ENCODE peak calls at places on chromosomes 3 and 15, in eight cellular contexts. One of them, this sample, is unnamed. For H3K4me1, the result is how much of the 10 kb centered on the place peaks cover.

GRCh38 chr15:51917493-51917892 is 54.1 kb downstream of the LEO1 start:
- DNase-seq in fibroblast of lung: peak
- DNase-seq in HCT116: peak
- DNase-seq in gastrocnemius medialis: no peak
- DNase-seq in mammary epithelial cell: peak
- DNase-seq in heart right ventricle: no peak
- DNase-seq in stomach: no peak
- DNase-seq in cardiac muscle cell: peak
- DNase-seq in this sample: no peak

GRCh38 chr3:184568918-184569829 is 7.6 kb downstream of the EPHB3 start:
- DNase-seq in fibroblast of lung: peak
- DNase-seq in HCT116: no peak
- DNase-seq in gastrocnemius medialis: peak
- DNase-seq in mammary epithelial cell: peak
- DNase-seq in heart right ventricle: peak
- DNase-seq in stomach: peak
- DNase-seq in cardiac muscle cell: peak
- DNase-seq in this sample: peak

GRCh38 chr3:36905545-36905944 is 39.3 kb downstream of the TRANK1 start:
- DNase-seq in fibroblast of lung: no peak
- DNase-seq in HCT116: no peak
- DNase-seq in gastrocnemius medialis: no peak
- DNase-seq in mammary epithelial cell: no peak
- DNase-seq in heart right ventricle: no peak
- DNase-seq in stomach: no peak
- DNase-seq in cardiac muscle cell: no peak
- DNase-seq in this sample: no peak

GRCh38 chr15:62296756-62297507 is 131.8 kb upstream of the C2CD4B start:
- DNase-seq in fibroblast of lung: no peak
- DNase-seq in HCT116: no peak
- DNase-seq in gastrocnemius medialis: no peak
- DNase-seq in mammary epithelial cell: no peak
- DNase-seq in heart right ventricle: no peak
- DNase-seq in stomach: no peak
- DNase-seq in cardiac muscle cell: no peak
- DNase-seq in this sample: no peak

GRCh38 chr3:162769559-162769958 is 1273.0 kb downstream of the OTOL1 start:
- DNase-seq in fibroblast of lung: peak
- DNase-seq in HCT116: no peak
- DNase-seq in gastrocnemius medialis: no peak
- DNase-seq in mammary epithelial cell: no peak
- DNase-seq in heart right ventricle: no peak
- DNase-seq in stomach: no peak
- DNase-seq in cardiac muscle cell: peak
- DNase-seq in this sample: no peak

GRCh38 chr3:71050133-71050520 is 533.4 kb downstream of the FOXP1 start:
- DNase-seq in fibroblast of lung: peak
- DNase-seq in HCT116: no peak
- DNase-seq in gastrocnemius medialis: no peak
- DNase-seq in mammary epithelial cell: no peak
- DNase-seq in heart right ventricle: no peak
- DNase-seq in stomach: no peak
- DNase-seq in cardiac muscle cell: peak
- DNase-seq in this sample: no peak

GRCh38 chr15:23857028-23857641 is 170.0 kb upstream of the NDN start:
- DNase-seq in fibroblast of lung: peak
- DNase-seq in HCT116: no peak
- DNase-seq in gastrocnemius medialis: no peak
- DNase-seq in mammary epithelial cell: no peak
- DNase-seq in heart right ventricle: peak
- DNase-seq in stomach: peak
- DNase-seq in cardiac muscle cell: peak
- DNase-seq in this sample: no peak

GRCh38 chr3:152385761-152386160 is 117.0 kb downstream of the MBNL1 start:
- DNase-seq in fibroblast of lung: peak
- DNase-seq in HCT116: no peak
- DNase-seq in gastrocnemius medialis: no peak
- DNase-seq in mammary epithelial cell: peak
- DNase-seq in heart right ventricle: no peak
- DNase-seq in stomach: no peak
- DNase-seq in cardiac muscle cell: peak
- DNase-seq in this sample: no peak

GRCh38 chr3:16480861-16481569 is 32.5 kb downstream of the RFTN1 start:
- DNase-seq in fibroblast of lung: peak
- DNase-seq in HCT116: no peak
- DNase-seq in gastrocnemius medialis: no peak
- DNase-seq in mammary epithelial cell: peak
- DNase-seq in heart right ventricle: no peak
- DNase-seq in stomach: no peak
- DNase-seq in cardiac muscle cell: peak
- DNase-seq in this sample: no peak

GRCh38 chr3:180018588-180018987 is 18.1 kb downstream of the PEX5L start:
- DNase-seq in fibroblast of lung: no peak
- DNase-seq in HCT116: no peak
- DNase-seq in gastrocnemius medialis: no peak
- DNase-seq in mammary epithelial cell: no peak
- DNase-seq in heart right ventricle: no peak
- DNase-seq in stomach: no peak
- DNase-seq in cardiac muscle cell: no peak
- DNase-seq in this sample: no peak

GRCh38 chr3:55686720-55687254 is 199.7 kb upstream of the WNT5A start:
- DNase-seq in fibroblast of lung: peak
- DNase-seq in HCT116: no peak
- DNase-seq in gastrocnemius medialis: peak
- DNase-seq in mammary epithelial cell: no peak
- DNase-seq in heart right ventricle: no peak
- DNase-seq in stomach: no peak
- DNase-seq in cardiac muscle cell: peak
- DNase-seq in this sample: no peak

GRCh38 chr3:34260991-34261365 is 462.5 kb downstream of the PDCD6IP start:
- DNase-seq in fibroblast of lung: peak
- DNase-seq in HCT116: no peak
- DNase-seq in gastrocnemius medialis: no peak
- DNase-seq in mammary epithelial cell: no peak
- DNase-seq in heart right ventricle: no peak
- DNase-seq in stomach: no peak
- DNase-seq in cardiac muscle cell: no peak
- DNase-seq in this sample: no peak

GRCh38 chr3:48186993-48187578 is 1.1 kb downstream of the CDC25A start:
- DNase-seq in fibroblast of lung: peak
- DNase-seq in HCT116: no peak
- DNase-seq in gastrocnemius medialis: no peak
- DNase-seq in mammary epithelial cell: peak
- DNase-seq in heart right ventricle: no peak
- DNase-seq in stomach: no peak
- DNase-seq in cardiac muscle cell: peak
- DNase-seq in this sample: no peak

GRCh38 chr3:43953814-43954241 is 263.1 kb downstream of the ABHD5 start:
- DNase-seq in fibroblast of lung: peak
- DNase-seq in HCT116: peak
- DNase-seq in gastrocnemius medialis: no peak
- DNase-seq in mammary epithelial cell: no peak
- DNase-seq in heart right ventricle: no peak
- DNase-seq in stomach: no peak
- DNase-seq in cardiac muscle cell: peak
- DNase-seq in this sample: no peak

DNA sequence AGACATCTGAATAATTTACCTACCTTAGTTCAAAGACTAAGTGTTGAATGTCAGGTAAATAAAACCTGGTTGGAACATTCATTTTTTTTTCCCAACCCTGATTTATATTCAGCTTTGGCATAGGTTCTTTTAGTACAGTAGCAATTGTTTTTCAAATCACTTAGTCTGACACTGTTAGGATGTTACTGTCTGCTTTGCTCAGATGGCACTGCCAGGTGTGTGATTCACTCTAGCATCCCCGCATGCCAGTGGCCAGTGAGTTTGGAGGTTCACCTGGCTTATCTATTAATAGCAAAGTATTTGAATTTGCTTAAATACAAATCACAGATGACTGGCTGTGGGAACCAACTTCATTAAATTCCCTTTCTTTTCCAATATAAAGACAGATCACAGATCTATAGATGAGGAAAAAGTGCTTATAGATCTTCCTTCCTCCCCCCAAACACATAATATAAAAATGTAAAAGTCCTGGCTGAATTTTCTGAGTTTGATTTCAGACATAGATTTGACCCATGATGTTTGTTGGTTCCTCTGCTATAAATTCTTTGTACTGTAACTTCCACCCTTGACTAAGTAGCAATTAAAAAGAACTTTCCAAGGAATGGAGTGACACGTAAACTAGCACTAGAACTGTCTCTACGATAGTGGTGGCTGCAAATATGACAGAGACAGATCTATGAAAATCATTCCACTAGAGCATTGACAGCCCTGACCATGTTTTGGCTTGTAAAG is 3.9 kb downstream of the THBS1 start:
- DNase-seq in fibroblast of lung: peak
- DNase-seq in HCT116: no peak
- DNase-seq in gastrocnemius medialis: no peak
- DNase-seq in mammary epithelial cell: peak
- DNase-seq in heart right ventricle: no peak
- DNase-seq in stomach: no peak
- DNase-seq in cardiac muscle cell: peak
- DNase-seq in this sample: no peak
- H3K27ac ChIP-seq in fibroblast of lung: no peak
- H3K27ac ChIP-seq in HCT116: no peak
- H3K27ac ChIP-seq in gastrocnemius medialis: no peak
- H3K27ac ChIP-seq in mammary epithelial cell: no peak
- H3K27ac ChIP-seq in heart right ventricle: no peak
- H3K27ac ChIP-seq in stomach: no peak
- H3K27ac ChIP-seq in cardiac muscle cell: no peak
- H3K27ac ChIP-seq in this sample: no peak

GRCh38 chr3:194618858-194619608 is 14.2 kb downstream of the TMEM44 start:
- DNase-seq in fibroblast of lung: no peak
- DNase-seq in HCT116: no peak
- DNase-seq in gastrocnemius medialis: no peak
- DNase-seq in mammary epithelial cell: no peak
- DNase-seq in heart right ventricle: no peak
- DNase-seq in stomach: no peak
- DNase-seq in cardiac muscle cell: no peak
- DNase-seq in this sample: no peak
- TF ChIP-seq CTCF in fibroblast of lung: no peak
- TF ChIP-seq CTCF in HCT116: no peak
- TF ChIP-seq CTCF in gastrocnemius medialis: no peak
- TF ChIP-seq CTCF in mammary epithelial cell: no peak
- TF ChIP-seq CTCF in heart right ventricle: no peak
- TF ChIP-seq CTCF in stomach: no peak
- TF ChIP-seq CTCF in cardiac muscle cell: no peak
- TF ChIP-seq CTCF in this sample: no peak

GRCh38 chr15:73598540-73599195 is 34.5 kb downstream of the NPTN start:
- DNase-seq in fibroblast of lung: peak
- DNase-seq in HCT116: no peak
- DNase-seq in gastrocnemius medialis: no peak
- DNase-seq in mammary epithelial cell: no peak
- DNase-seq in heart right ventricle: no peak
- DNase-seq in stomach: no peak
- DNase-seq in cardiac muscle cell: peak
- DNase-seq in this sample: no peak
- H3K4me1 ChIP-seq in fibroblast of lung: under half
- H3K4me1 ChIP-seq in HCT116: under half
- H3K4me1 ChIP-seq in gastrocnemius medialis: half or more
- H3K4me1 ChIP-seq in mammary epithelial cell: half or more
- H3K4me1 ChIP-seq in heart right ventricle: half or more
- H3K4me1 ChIP-seq in stomach: half or more
- H3K4me1 ChIP-seq in cardiac muscle cell: half or more
- H3K4me1 ChIP-seq in this sample: half or more

GRCh38 chr3:156273068-156273709 is 152.8 kb downstream of the KCNAB1 start:
- DNase-seq in fibroblast of lung: no peak
- DNase-seq in HCT116: no peak
- DNase-seq in gastrocnemius medialis: no peak
- DNase-seq in mammary epithelial cell: no peak
- DNase-seq in heart right ventricle: no peak
- DNase-seq in stomach: no peak
- DNase-seq in cardiac muscle cell: no peak
- DNase-seq in this sample: no peak

GRCh38 chr3:156274791-156275190 is 154.4 kb downstream of the KCNAB1 start:
- DNase-seq in fibroblast of lung: no peak
- DNase-seq in HCT116: no peak
- DNase-seq in gastrocnemius medialis: no peak
- DNase-seq in mammary epithelial cell: no peak
- DNase-seq in heart right ventricle: no peak
- DNase-seq in stomach: no peak
- DNase-seq in cardiac muscle cell: no peak
- DNase-seq in this sample: no peak

GRCh38 chr3:156271508-156271907 is 151.1 kb downstream of the KCNAB1 start:
- DNase-seq in fibroblast of lung: no peak
- DNase-seq in HCT116: no peak
- DNase-seq in gastrocnemius medialis: no peak
- DNase-seq in mammary epithelial cell: no peak
- DNase-seq in heart right ventricle: no peak
- DNase-seq in stomach: no peak
- DNase-seq in cardiac muscle cell: no peak
- DNase-seq in this sample: no peak

GRCh38 chr3:156271995-156272719 is 151.8 kb downstream of the KCNAB1 start:
- DNase-seq in fibroblast of lung: no peak
- DNase-seq in HCT116: no peak
- DNase-seq in gastrocnemius medialis: no peak
- DNase-seq in mammary epithelial cell: no peak
- DNase-seq in heart right ventricle: no peak
- DNase-seq in stomach: no peak
- DNase-seq in cardiac muscle cell: no peak
- DNase-seq in this sample: no peak
- H3K27ac ChIP-seq in fibroblast of lung: no peak
- H3K27ac ChIP-seq in HCT116: no peak
- H3K27ac ChIP-seq in gastrocnemius medialis: no peak
- H3K27ac ChIP-seq in mammary epithelial cell: no peak
- H3K27ac ChIP-seq in heart right ventricle: no peak
- H3K27ac ChIP-seq in stomach: no peak
- H3K27ac ChIP-seq in cardiac muscle cell: no peak
- H3K27ac ChIP-seq in this sample: no peak

DNA sequence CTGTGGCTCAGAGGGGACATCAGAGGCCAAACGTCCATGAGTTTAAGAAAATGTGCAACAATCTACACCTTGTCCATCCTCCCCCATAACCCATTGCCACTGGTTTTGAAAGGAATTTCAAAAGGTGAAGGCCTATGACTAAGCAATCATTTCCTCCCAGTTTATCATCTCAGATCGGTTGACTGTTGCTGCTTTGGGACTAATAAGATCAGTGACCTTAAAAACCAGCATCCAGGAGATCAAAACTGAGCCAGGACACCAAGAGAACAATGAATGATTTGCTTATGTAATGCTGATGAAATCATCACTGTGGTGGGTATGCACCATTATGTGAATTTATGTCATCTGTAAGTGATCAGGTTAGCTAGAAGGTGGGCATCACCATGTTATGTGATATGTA is 195.6 kb downstream of the SSR3 start:
- DNase-seq in fibroblast of lung: peak
- DNase-seq in HCT116: peak
- DNase-seq in gastrocnemius medialis: no peak
- DNase-seq in mammary epithelial cell: no peak
- DNase-seq in heart right ventricle: no peak
- DNase-seq in stomach: no peak
- DNase-seq in cardiac muscle cell: no peak
- DNase-seq in this sample: no peak
- TF ChIP-seq CTCF in fibroblast of lung: no peak
- TF ChIP-seq CTCF in HCT116: no peak
- TF ChIP-seq CTCF in gastrocnemius medialis: no peak
- TF ChIP-seq CTCF in mammary epithelial cell: no peak
- TF ChIP-seq CTCF in heart right ventricle: no peak
- TF ChIP-seq CTCF in stomach: no peak
- TF ChIP-seq CTCF in cardiac muscle cell: no peak
- TF ChIP-seq CTCF in this sample: no peak

GRCh38 chr3:187888658-187889057 is 143.4 kb upstream of the BCL6 start:
- DNase-seq in fibroblast of lung: no peak
- DNase-seq in HCT116: no peak
- DNase-seq in gastrocnemius medialis: no peak
- DNase-seq in mammary epithelial cell: no peak
- DNase-seq in heart right ventricle: no peak
- DNase-seq in stomach: no peak
- DNase-seq in cardiac muscle cell: no peak
- DNase-seq in this sample: no peak
- H3K4me1 ChIP-seq in fibroblast of lung: under half
- H3K4me1 ChIP-seq in HCT116: under half
- H3K4me1 ChIP-seq in gastrocnemius medialis: under half
- H3K4me1 ChIP-seq in mammary epithelial cell: under half
- H3K4me1 ChIP-seq in heart right ventricle: under half
- H3K4me1 ChIP-seq in stomach: under half
- H3K4me1 ChIP-seq in cardiac muscle cell: under half
- H3K4me1 ChIP-seq in this sample: under half